ENCODE peak calls at places on chromosomes 11 and 22, in seven cellular contexts. N is HFFc6, Q is endothelial cell, T is choroid plexus epithelial cell, K is HCT116, F is endothelial cell of umbilical vein, Z is right lobe of liver. X is an unnamed sample.

GRCh38 chr22:41178425-41178975 is 26.6 kb upstream of the L3MBTL2 start:
- DNase-seq in Z (peak; percentile 83), K (no peak), F (no peak), T (no peak), Q (no peak), N (no peak), X (peak; percentile 78)

GRCh38 chr22:26047516-26047915 is 121.7 kb upstream of the SEZ6L start:
- DNase-seq in Z (no peak), Q (no peak), F (no peak), N (no peak), T (no peak), K (no peak), X (no peak)

GRCh38 chr22:50530857-50531545 is 1.2 kb upstream of the TYMP start:
- DNase-seq in Z (peak; percentile 97), K (peak; percentile 76), F (peak; percentile 27), Q (peak; percentile 67), N (no peak), T (peak; percentile 90), X (peak; percentile 86)

GRCh38 chr22:49018601-49019000 is 809.1 kb downstream of the BRD1 start:
- DNase-seq in Z (peak; percentile 35), N (no peak), Q (no peak), T (no peak), K (no peak), F (no peak), X (peak; percentile 81)

GRCh38 chr11:61691378-61692156 is 11.4 kb downstream of the DAGLA start:
- DNase-seq in N (no peak), T (no peak), Q (no peak), Z (no peak), K (no peak), F (no peak), X (no peak)

GRCh38 chr11:46977038-46977818 is 40.7 kb downstream of the CSTPP1 start:
- DNase-seq in Z (no peak), N (no peak), Q (no peak), F (no peak), T (peak; percentile 20), K (no peak), X (no peak)

GRCh38 chr11:121416909-121417567 is 35.1 kb upstream of the SORL1 start:
- DNase-seq in K (no peak), F (peak; percentile 13), Q (no peak), Z (peak; percentile 86), N (peak; percentile 7), T (peak; percentile 90), X (no peak)

GRCh38 chr11:27754035-27755017 is 54.1 kb upstream of the BDNF start:
- DNase-seq in K (no peak), F (peak; percentile 19), Z (no peak), N (no peak), T (peak; percentile 80), Q (no peak), X (no peak)

GRCh38 chr11:64223001-64223651 is 2.9 kb downstream of the TRPT1 start:
- DNase-seq in Z (peak; percentile 52), F (no peak), N (no peak), Q (no peak), K (no peak), T (no peak), X (no peak)

DNA sequence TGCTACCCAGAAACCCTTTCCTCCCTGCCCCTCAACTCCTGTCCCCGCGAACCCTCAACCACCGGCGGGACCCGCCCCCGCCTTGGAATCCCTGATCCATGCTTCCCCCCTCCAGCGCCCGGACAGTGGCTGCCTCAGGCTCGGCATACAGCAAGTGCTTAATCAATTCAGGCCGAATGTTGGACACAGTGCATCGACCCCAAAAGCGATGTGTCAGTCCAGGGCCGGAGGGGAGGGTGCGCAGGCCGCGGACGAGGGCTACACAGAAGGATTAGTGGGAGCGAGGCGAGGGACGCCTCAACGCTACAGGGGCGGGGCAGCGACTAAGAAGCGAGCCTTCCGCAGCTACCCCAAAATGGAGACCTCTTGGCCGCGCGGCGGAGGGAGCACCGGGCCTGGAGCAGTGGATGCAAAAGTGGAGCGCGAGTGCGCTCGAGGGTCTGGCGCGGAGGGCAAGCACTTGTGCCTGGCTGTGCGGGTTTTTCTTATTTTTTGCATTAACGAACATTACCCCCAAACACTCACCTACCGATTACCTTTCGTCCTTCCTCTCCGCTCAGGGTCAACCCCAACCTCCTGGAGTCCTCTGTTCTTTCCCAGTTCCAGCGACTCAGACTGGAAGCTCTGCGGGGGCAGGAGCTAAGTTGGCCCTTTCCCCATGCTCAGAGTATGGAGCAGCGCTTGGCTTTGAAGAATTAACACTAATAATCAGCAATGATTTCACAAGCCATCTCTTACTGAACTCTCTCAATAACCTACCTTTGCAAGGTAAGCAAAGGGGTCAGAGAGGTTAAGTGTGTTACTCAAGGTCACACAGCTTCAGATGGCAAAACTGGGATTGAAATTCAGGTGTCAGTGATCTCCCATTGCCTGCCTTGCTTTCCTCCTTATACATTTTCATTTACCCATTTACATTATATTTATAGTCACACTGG is 30.1 kb upstream of the WNT11 start:
- DNase-seq in T (peak; percentile 31), K (peak; percentile 16), F (no peak), Q (no peak), Z (peak; percentile 62), N (peak; percentile 38), X (no peak)
- TF ChIP-seq CTCF in T (no peak), K (no peak), F (no peak), Q (no peak), Z (no peak), N (no peak), X (no peak)

DNA sequence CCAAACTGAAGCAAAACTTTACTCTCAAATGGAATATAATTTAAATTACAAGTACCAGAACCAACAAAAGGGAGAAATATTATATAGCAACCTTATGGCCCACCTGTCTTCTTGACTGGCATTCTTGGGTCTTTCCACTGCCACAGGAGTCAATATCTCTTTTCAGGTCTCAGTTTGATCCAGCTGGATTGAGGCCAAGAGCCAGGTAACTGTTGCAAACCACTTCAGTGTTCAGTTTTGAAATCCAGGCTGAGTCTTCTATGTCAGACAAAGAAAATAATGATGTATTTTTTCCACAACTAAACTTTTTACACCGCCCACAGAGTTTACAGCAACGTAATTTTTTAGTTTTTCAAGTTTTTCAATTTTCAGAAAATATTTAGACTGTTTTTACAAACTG is 648 bp downstream of the DLG2 start:
- DNase-seq in F (no peak), N (no peak), T (no peak), Z (no peak), K (no peak), Q (no peak), X (no peak)
- TF ChIP-seq CTCF in F (no peak), N (no peak), T (no peak), Z (no peak), K (no peak), Q (no peak), X (no peak)

GRCh38 chr11:35554491-35555237 is 29.2 kb upstream of the PAMR1 start:
- DNase-seq in F (no peak), N (peak; percentile 56), Z (no peak), K (no peak), Q (no peak), T (peak; percentile 82), X (no peak)
- TF ChIP-seq CTCF in F (no peak), N (peak; percentile 75), Z (no peak), K (peak; percentile 56), Q (peak; percentile 53), T (peak; percentile 65), X (peak; percentile 42)

GRCh38 chr11:128470081-128470480 is 117.3 kb downstream of the ETS1 start:
- DNase-seq in N (no peak), Q (no peak), K (no peak), F (no peak), T (no peak), Z (no peak), X (no peak)

GRCh38 chr11:128468106-128468505 is 119.3 kb downstream of the ETS1 start:
- DNase-seq in Z (no peak), T (peak; percentile 40), K (no peak), Q (no peak), N (peak; percentile 30), F (no peak), X (no peak)

GRCh38 chr11:128467610-128468041 is 119.7 kb downstream of the ETS1 start:
- DNase-seq in T (peak; percentile 98), F (no peak), N (peak; percentile 99), K (peak; percentile 86), Q (no peak), Z (no peak), X (peak; percentile 89)

GRCh38 chr11:128471138-128471661 is 116.2 kb downstream of the ETS1 start:
- DNase-seq in Z (no peak), N (no peak), Q (no peak), K (no peak), T (no peak), F (no peak), X (no peak)

DNA sequence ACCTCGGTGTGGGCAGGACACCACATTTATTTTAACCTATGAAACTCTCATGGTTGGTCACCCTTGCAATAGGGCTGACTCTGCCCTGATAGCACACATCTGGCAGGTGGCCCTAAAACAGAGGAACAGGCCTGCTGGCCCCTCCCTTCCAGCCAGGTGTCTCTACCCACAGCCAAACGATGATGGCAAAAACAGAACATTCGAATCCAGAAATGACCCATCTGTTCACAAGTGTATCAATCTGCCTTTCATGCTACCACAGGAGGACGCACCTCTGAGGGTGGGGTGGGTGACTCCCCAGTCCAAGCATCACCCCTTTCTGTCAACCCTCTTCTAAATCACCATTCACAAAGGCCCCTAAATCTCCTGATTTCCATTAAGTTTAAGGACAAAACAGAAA is 118.1 kb downstream of the ETS1 start:
- DNase-seq in Z (no peak), T (no peak), K (no peak), F (no peak), Q (no peak), N (no peak), X (no peak)
- TF ChIP-seq CTCF in Z (no peak), T (no peak), K (no peak), F (no peak), Q (no peak), N (no peak), X (no peak)

GRCh38 chr22:30695871-30696655 is 1.4 kb downstream of the OSBP2 start:
- DNase-seq in Q (no peak), K (no peak), T (no peak), F (no peak), Z (no peak), N (no peak), X (no peak)

GRCh38 chr22:30697975-30698374 is 3.3 kb downstream of the OSBP2 start:
- DNase-seq in K (no peak), Z (no peak), N (no peak), Q (no peak), T (no peak), F (no peak), X (no peak)

GRCh38 chr22:30694171-30694637 is 470 bp upstream of the OSBP2 start:
- DNase-seq in K (peak; percentile 29), Z (peak; percentile 80), N (no peak), T (no peak), F (peak; percentile 57), Q (peak; percentile 33), X (no peak)

GRCh38 chr22:30695351-30695762 is 683 bp downstream of the OSBP2 start:
- DNase-seq in Z (no peak), N (no peak), K (no peak), Q (no peak), F (no peak), T (no peak), X (no peak)

DNA sequence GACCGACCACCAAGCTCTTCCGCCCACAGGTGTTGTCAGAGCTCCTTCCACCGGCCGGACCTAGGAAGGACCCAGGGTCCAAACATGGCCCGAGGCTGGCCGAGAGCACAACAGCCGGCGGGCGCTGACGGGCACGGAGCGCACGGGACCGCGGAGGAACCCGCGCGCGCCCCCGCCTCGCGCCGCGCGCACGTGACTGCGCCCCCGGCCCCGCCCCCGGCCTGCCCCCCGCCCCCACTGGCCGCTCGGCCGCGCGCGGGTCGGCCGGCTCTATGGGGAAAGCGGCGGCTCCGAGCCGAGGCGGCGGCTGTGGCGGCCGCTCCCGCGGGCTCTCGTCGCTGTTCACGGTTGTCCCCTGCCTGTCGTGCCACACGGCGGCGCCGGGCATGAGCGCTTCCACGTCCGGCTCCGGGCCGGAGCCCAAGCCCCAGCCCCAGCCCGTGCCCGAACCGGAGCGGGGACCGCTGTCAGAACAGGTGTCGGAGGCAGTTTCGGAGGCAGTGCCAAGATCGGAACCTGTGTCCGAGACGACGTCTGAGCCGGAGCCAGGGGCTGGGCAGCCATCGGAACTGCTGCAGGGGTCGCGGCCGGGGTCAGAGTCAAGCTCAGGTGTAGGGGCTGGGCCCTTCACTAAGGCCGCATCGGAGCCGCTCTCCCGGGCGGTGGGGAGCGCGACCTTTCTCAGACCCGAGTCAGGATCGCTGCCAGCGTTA is at the start of gene OSBP2:
- DNase-seq in K (no peak), Q (peak; percentile 43), Z (peak; percentile 66), N (no peak), T (no peak), F (peak; percentile 30), X (peak; percentile 85)
- TF ChIP-seq CTCF in K (no peak), Q (no peak), Z (no peak), N (no peak), T (no peak), F (no peak), X (no peak)